ENCODE peak calls at places on chromosomes 6 and 20, in ten cellular contexts. X, B, T, D, U, P, Q, I, A and M are unnamed samples.

GRCh38 chr6:129606664-129607063 is 103.3 kb downstream of the ARHGAP18 start:
- DNase-seq in X (no peak), B (no peak), T (no peak), D (no peak), U (no peak), P (no peak), Q (no peak), I (no peak), A (no peak), M (no peak)

GRCh38 chr6:143536461-143536865 is 24.9 kb upstream of the FUCA2 start:
- DNase-seq in X (no peak), B (peak; percentile 21), T (no peak), D (no peak), U (no peak), P (peak; percentile 25), Q (no peak), I (no peak), A (peak; percentile 91), M (no peak)

GRCh38 chr20:10673831-10674683 is at the start of gene JAG1:
- DNase-seq in X (peak; percentile 97), B (peak; percentile 94), T (peak; percentile 85), D (peak; percentile 61), U (peak; percentile 82), P (peak; percentile 93), Q (peak; percentile 97), I (peak; percentile 92), A (peak; percentile 95), M (peak; percentile 94)

GRCh38 chr6:132931937-132932336 is 117.6 kb downstream of the RPS12 start:
- DNase-seq in X (peak; percentile 19), B (peak; percentile 77), T (no peak), D (no peak), U (peak; percentile 84), P (no peak), Q (no peak), I (no peak), A (no peak), M (peak; percentile 30)

GRCh38 chr20:46816916-46817638 is 77.6 kb upstream of the EYA2 start:
- DNase-seq in X (no peak), B (no peak), T (no peak), D (no peak), U (no peak), P (no peak), Q (no peak), I (no peak), A (no peak), M (no peak)

GRCh38 chr6:17469006-17469972 is 75.9 kb downstream of the CAP2 start:
- DNase-seq in X (no peak), B (peak; percentile 50), T (no peak), D (no peak), U (no peak), P (no peak), Q (no peak), I (no peak), A (no peak), M (no peak)

GRCh38 chr6:37882724-37883413 is 63.3 kb downstream of the ZFAND3 start:
- DNase-seq in X (no peak), B (peak; percentile 89), T (no peak), D (no peak), U (peak; percentile 76), P (no peak), Q (no peak), I (no peak), A (no peak), M (no peak)

GRCh38 chr20:33372993-33373441 is 28.3 kb downstream of the CDK5RAP1 start:
- DNase-seq in X (no peak), B (peak; percentile 41), T (no peak), D (no peak), U (no peak), P (no peak), Q (no peak), I (no peak), A (no peak), M (no peak)

GRCh38 chr20:15146948-15147347 is 809.5 kb upstream of the FLRT3 start:
- DNase-seq in X (no peak), B (no peak), T (no peak), D (no peak), U (no peak), P (peak; percentile 53), Q (no peak), I (peak; percentile 56), A (no peak), M (no peak)

GRCh38 chr6:40584741-40585140 is 2.4 kb downstream of the LRFN2 start:
- DNase-seq in X (no peak), B (no peak), T (no peak), D (no peak), U (no peak), P (no peak), Q (no peak), I (no peak), A (no peak), M (no peak)

GRCh38 chr20:48394415-48395081 is 433.3 kb downstream of the PREX1 start:
- DNase-seq in X (no peak), B (no peak), T (no peak), D (no peak), U (no peak), P (no peak), Q (no peak), I (no peak), A (no peak), M (no peak)

GRCh38 chr6:11810039-11810541 is 31.5 kb upstream of the ADTRP start:
- DNase-seq in X (peak; percentile 65), B (peak; percentile 85), T (peak; percentile 19), D (no peak), U (peak; percentile 39), P (peak; percentile 60), Q (peak; percentile 91), I (peak; percentile 60), A (no peak), M (peak; percentile 62)

GRCh38 chr6:135181333-135182119 is 418 bp downstream of the MYB start:
- DNase-seq in X (no peak), B (peak; percentile 20), T (no peak), D (no peak), U (no peak), P (peak; percentile 75), Q (no peak), I (no peak), A (peak; percentile 80), M (no peak)

GRCh38 chr6:112571886-112572285 is 224.8 kb downstream of the RFPL4B start:
- DNase-seq in X (no peak), B (peak; percentile 10), T (no peak), D (no peak), U (peak; percentile 89), P (no peak), Q (no peak), I (no peak), A (no peak), M (peak; percentile 23)

GRCh38 chr20:59148713-59149493 is 14.7 kb upstream of the ZNF831 start:
- DNase-seq in X (no peak), B (no peak), T (no peak), D (no peak), U (no peak), P (no peak), Q (peak; percentile 55), I (no peak), A (peak; percentile 77), M (no peak)

GRCh38 chr20:25317351-25318075 is 69.6 kb downstream of the PYGB start:
- DNase-seq in X (no peak), B (no peak), T (no peak), D (no peak), U (no peak), P (no peak), Q (no peak), I (no peak), A (peak; percentile 62), M (no peak)